ENCODE peak calls at places on chromosomes 2 and 18, in four cellular contexts. One of them, this sample, is unnamed.

GRCh38 chr2:24559714-24560113 is 68.7 kb downstream of the NCOA1 start:
- DNase-seq in PC-9: no peak
- DNase-seq in PC-3: no peak
- DNase-seq in endodermal cell: no peak
- DNase-seq in this sample: peak

GRCh38 chr2:129366263-129366662 is 613.2 kb upstream of the RAB6C start:
- DNase-seq in endodermal cell: no peak
- DNase-seq in PC-9: no peak
- DNase-seq in PC-3: no peak
- DNase-seq in this sample: no peak

GRCh38 chr2:12044857-12045256 is 298.4 kb downstream of the LPIN1 start:
- DNase-seq in PC-9: no peak
- DNase-seq in PC-3: no peak
- DNase-seq in endodermal cell: no peak
- DNase-seq in this sample: no peak

GRCh38 chr18:11268691-11269686 is 119.6 kb upstream of the PIEZO2 start:
- DNase-seq in PC-3: no peak
- DNase-seq in PC-9: no peak
- DNase-seq in endodermal cell: no peak
- DNase-seq in this sample: no peak

GRCh38 chr2:75716406-75716805 is 5.7 kb upstream of the GCFC2 start:
- DNase-seq in PC-9: no peak
- DNase-seq in PC-3: peak
- DNase-seq in endodermal cell: no peak
- DNase-seq in this sample: no peak

GRCh38 chr2:100588071-100588786 is 25.4 kb downstream of the PDCL3 start:
- DNase-seq in PC-3: peak
- DNase-seq in endodermal cell: no peak
- DNase-seq in PC-9: no peak
- DNase-seq in this sample: peak

GRCh38 chr2:231518771-231519170 is 11.5 kb downstream of the NMUR1 start:
- DNase-seq in endodermal cell: no peak
- DNase-seq in PC-9: no peak
- DNase-seq in PC-3: no peak
- DNase-seq in this sample: no peak

GRCh38 chr2:98569197-98569793 is 39.0 kb downstream of the COA5 start:
- DNase-seq in PC-9: peak
- DNase-seq in endodermal cell: peak
- DNase-seq in PC-3: peak
- DNase-seq in this sample: no peak

GRCh38 chr2:181223239-181223638 is 233.9 kb upstream of the ITGA4 start:
- DNase-seq in endodermal cell: no peak
- DNase-seq in PC-3: no peak
- DNase-seq in PC-9: no peak
- DNase-seq in this sample: no peak

GRCh38 chr2:221415789-221416188 is 156.3 kb downstream of the EPHA4 start:
- DNase-seq in PC-3: no peak
- DNase-seq in endodermal cell: no peak
- DNase-seq in PC-9: no peak
- DNase-seq in this sample: no peak

GRCh38 chr2:20609349-20609994 is 41.4 kb downstream of the HS1BP3 start:
- DNase-seq in endodermal cell: peak
- DNase-seq in PC-3: peak
- DNase-seq in PC-9: no peak
- DNase-seq in this sample: no peak

GRCh38 chr18:31977270-31977872 is 34.4 kb upstream of the TRAPPC8 start:
- DNase-seq in endodermal cell: peak
- DNase-seq in PC-3: peak
- DNase-seq in PC-9: no peak
- DNase-seq in this sample: peak

GRCh38 chr2:134193006-134193405 is 60.9 kb upstream of the MGAT5 start:
- DNase-seq in PC-9: no peak
- DNase-seq in endodermal cell: no peak
- DNase-seq in PC-3: peak
- DNase-seq in this sample: peak

GRCh38 chr2:184599875-184600227 is 1.5 kb downstream of the ZNF804A start:
- DNase-seq in PC-3: no peak
- DNase-seq in PC-9: no peak
- DNase-seq in endodermal cell: no peak
- DNase-seq in this sample: no peak

GRCh38 chr2:219452361-219453317 is 18.0 kb downstream of the SPEG start:
- DNase-seq in PC-3: peak
- DNase-seq in endodermal cell: peak
- DNase-seq in PC-9: peak
- DNase-seq in this sample: peak

GRCh38 chr2:46936566-46936965 is 21.0 kb upstream of the MCFD2 start:
- DNase-seq in endodermal cell: no peak
- DNase-seq in PC-3: no peak
- DNase-seq in PC-9: no peak
- DNase-seq in this sample: no peak

GRCh38 chr18:63016270-63016669 is 300.9 kb downstream of the PHLPP1 start:
- DNase-seq in endodermal cell: peak
- DNase-seq in PC-3: peak
- DNase-seq in PC-9: peak
- DNase-seq in this sample: peak

GRCh38 chr2:151051584-151052220 is 210.0 kb downstream of the RBM43 start:
- DNase-seq in endodermal cell: peak
- DNase-seq in PC-9: peak
- DNase-seq in PC-3: peak
- DNase-seq in this sample: no peak

GRCh38 chr2:149313512-149313972 is 16.8 kb upstream of the LYPD6 start:
- DNase-seq in PC-9: peak
- DNase-seq in PC-3: peak
- DNase-seq in endodermal cell: peak
- DNase-seq in this sample: peak

GRCh38 chr2:183359867-183360266 is 235.6 kb downstream of the NUP35 start:
- DNase-seq in endodermal cell: no peak
- DNase-seq in PC-9: no peak
- DNase-seq in PC-3: peak
- DNase-seq in this sample: no peak

GRCh38 chr2:231037202-231037730 is at the start of gene C2orf72:
- DNase-seq in PC-3: no peak
- DNase-seq in PC-9: no peak
- DNase-seq in endodermal cell: peak
- DNase-seq in this sample: no peak

GRCh38 chr2:183866666-183867065 is 731.7 kb upstream of the ZNF804A start:
- DNase-seq in PC-9: no peak
- DNase-seq in PC-3: no peak
- DNase-seq in endodermal cell: no peak
- DNase-seq in this sample: no peak

GRCh38 chr18:23964282-23965238 is 50.0 kb upstream of the TTC39C start:
- DNase-seq in PC-9: no peak
- DNase-seq in PC-3: no peak
- DNase-seq in endodermal cell: no peak
- DNase-seq in this sample: no peak

GRCh38 chr2:191150451-191151314 is at the start of gene STAT4:
- DNase-seq in PC-9: peak
- DNase-seq in PC-3: peak
- DNase-seq in endodermal cell: peak
- DNase-seq in this sample: no peak

GRCh38 chr18:59273936-59274928 is 978 bp upstream of the RAX start:
- DNase-seq in endodermal cell: peak
- DNase-seq in PC-3: no peak
- DNase-seq in PC-9: no peak
- DNase-seq in this sample: no peak
- H3K4me3 ChIP-seq in endodermal cell: peak
- H3K4me3 ChIP-seq in PC-3: no peak
- H3K4me3 ChIP-seq in PC-9: no peak
- H3K4me3 ChIP-seq in this sample: no peak

GRCh38 chr2:174682578-174683391 is 81.5 kb downstream of the CHRNA1 start:
- DNase-seq in PC-3: no peak
- DNase-seq in endodermal cell: peak
- DNase-seq in PC-9: no peak
- DNase-seq in this sample: no peak

GRCh38 chr2:174686430-174686829 is 77.8 kb downstream of the CHRNA1 start:
- DNase-seq in endodermal cell: no peak
- DNase-seq in PC-3: no peak
- DNase-seq in PC-9: no peak
- DNase-seq in this sample: no peak

GRCh38 chr2:174681099-174681982 is 82.9 kb downstream of the CHRNA1 start:
- DNase-seq in endodermal cell: peak
- DNase-seq in PC-9: no peak
- DNase-seq in PC-3: no peak
- DNase-seq in this sample: no peak

GRCh38 chr2:174681983-174682577 is 82.2 kb downstream of the CHRNA1 start:
- DNase-seq in endodermal cell: peak
- DNase-seq in PC-9: no peak
- DNase-seq in PC-3: no peak
- DNase-seq in this sample: no peak

GRCh38 chr2:174683392-174683759 is 80.9 kb downstream of the CHRNA1 start:
- DNase-seq in PC-3: no peak
- DNase-seq in PC-9: no peak
- DNase-seq in endodermal cell: peak
- DNase-seq in this sample: no peak
- TF ChIP-seq CTCF in PC-3: no peak
- TF ChIP-seq CTCF in PC-9: no peak
- TF ChIP-seq CTCF in endodermal cell: peak
- TF ChIP-seq CTCF in this sample: no peak

DNA sequence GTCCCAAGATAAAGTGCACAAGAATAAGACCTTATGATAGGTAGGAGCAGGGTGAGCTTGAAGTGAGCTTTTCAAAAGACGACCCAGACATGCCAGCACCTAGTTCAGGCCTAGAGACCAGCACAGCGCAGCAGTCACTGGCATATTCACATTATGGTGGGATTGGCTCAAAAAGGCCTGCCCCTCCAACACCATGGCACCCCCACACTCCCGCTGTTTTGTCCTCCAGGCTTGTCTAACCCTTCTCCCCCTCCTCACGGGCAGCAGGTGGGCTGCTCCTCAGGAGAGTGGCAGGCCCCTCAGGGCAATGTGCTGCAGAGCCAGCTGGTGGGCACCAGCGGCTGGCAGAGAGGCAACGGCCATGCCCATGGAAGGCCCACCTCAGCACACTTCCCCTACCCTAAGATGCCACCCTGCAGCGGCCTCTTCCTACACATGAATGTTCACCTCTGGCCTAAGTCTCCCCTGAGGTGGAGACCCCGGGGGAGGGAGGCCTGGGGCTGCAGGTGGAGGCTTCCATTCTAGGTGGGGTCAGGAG is 25.6 kb downstream of the EMX1 start:
- DNase-seq in PC-9: no peak
- DNase-seq in PC-3: no peak
- DNase-seq in endodermal cell: no peak
- DNase-seq in this sample: no peak
- H3K4me3 ChIP-seq in PC-9: no peak
- H3K4me3 ChIP-seq in PC-3: no peak
- H3K4me3 ChIP-seq in endodermal cell: no peak
- H3K4me3 ChIP-seq in this sample: no peak

DNA sequence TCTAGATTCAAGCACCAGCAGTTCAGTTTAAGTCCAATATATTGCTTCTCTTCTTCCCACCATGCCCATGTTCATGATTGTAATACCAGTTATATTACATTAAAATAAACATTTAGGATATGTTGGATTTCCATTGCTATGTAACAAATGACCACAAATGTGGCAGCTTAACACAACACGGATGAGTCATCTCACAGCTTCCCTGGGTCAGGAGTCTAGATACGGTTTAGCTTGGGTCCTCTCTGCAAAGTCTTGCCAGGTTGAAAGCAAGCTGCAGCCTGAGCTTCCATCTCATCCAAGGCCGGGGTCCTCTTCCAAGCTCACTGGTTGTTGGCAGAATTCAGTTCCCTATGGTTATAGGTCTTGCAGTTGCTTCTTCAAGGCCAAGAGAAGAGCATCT is 39.4 kb upstream of the SMAD2 start:
- DNase-seq in PC-3: no peak
- DNase-seq in endodermal cell: no peak
- DNase-seq in PC-9: no peak
- DNase-seq in this sample: no peak
- TF ChIP-seq CTCF in PC-3: no peak
- TF ChIP-seq CTCF in endodermal cell: no peak
- TF ChIP-seq CTCF in PC-9: no peak
- TF ChIP-seq CTCF in this sample: no peak

GRCh38 chr2:126658316-126658909 is 2.5 kb downstream of the GYPC start:
- DNase-seq in PC-9: no peak
- DNase-seq in endodermal cell: no peak
- DNase-seq in PC-3: no peak
- DNase-seq in this sample: no peak
- H3K4me3 ChIP-seq in PC-9: no peak
- H3K4me3 ChIP-seq in endodermal cell: no peak
- H3K4me3 ChIP-seq in PC-3: no peak
- H3K4me3 ChIP-seq in this sample: peak

DNA sequence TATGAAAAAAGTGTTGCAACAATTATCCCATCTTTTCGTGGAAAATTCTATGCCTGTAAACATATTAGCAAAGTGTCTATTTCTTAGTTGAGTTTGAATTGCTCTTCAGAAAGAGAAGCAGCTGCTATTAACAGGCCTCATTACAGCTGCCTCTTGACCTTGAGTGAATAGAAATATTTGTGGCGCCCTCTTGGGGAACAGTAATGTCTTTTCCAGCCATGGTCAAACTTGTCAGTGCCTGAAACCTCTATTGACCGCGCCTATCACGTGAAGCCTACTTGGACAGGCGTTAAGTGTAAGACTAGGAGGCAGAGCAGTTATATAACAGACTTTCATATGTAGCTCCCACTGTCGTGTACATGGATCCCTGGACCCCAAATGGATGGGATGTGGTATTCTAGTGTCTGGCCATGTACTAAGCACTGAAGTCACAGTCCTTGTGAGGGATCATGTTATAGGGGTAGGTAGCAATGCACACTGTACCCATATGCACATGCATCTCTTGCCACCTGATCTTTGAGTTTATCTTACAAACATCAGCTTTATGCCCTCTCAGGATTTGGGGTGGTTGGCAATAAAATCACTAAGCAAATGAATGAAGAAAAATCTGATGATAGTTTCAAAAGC is 245.0 kb downstream of the PTGR3 start:
- DNase-seq in endodermal cell: peak
- DNase-seq in PC-3: peak
- DNase-seq in PC-9: peak
- DNase-seq in this sample: peak
- TF ChIP-seq CTCF in endodermal cell: peak
- TF ChIP-seq CTCF in PC-3: peak
- TF ChIP-seq CTCF in PC-9: peak
- TF ChIP-seq CTCF in this sample: peak

GRCh38 chr2:143347901-143348300 is 218.7 kb downstream of the ARHGAP15 start:
- DNase-seq in PC-9: no peak
- DNase-seq in endodermal cell: no peak
- DNase-seq in PC-3: no peak
- DNase-seq in this sample: no peak
- H3K4me3 ChIP-seq in PC-9: no peak
- H3K4me3 ChIP-seq in endodermal cell: no peak
- H3K4me3 ChIP-seq in PC-3: no peak
- H3K4me3 ChIP-seq in this sample: no peak

GRCh38 chr2:74507926-74508520 is 528 bp upstream of the PCGF1 start:
- DNase-seq in PC-9: no peak
- DNase-seq in PC-3: peak
- DNase-seq in endodermal cell: peak
- DNase-seq in this sample: peak

GRCh38 chr2:74510272-74510671 is 2.8 kb upstream of the PCGF1 start:
- DNase-seq in PC-9: no peak
- DNase-seq in PC-3: no peak
- DNase-seq in endodermal cell: no peak
- DNase-seq in this sample: no peak

GRCh38 chr2:74504591-74504990 is 2.9 kb downstream of the PCGF1 start:
- DNase-seq in PC-9: no peak
- DNase-seq in endodermal cell: no peak
- DNase-seq in PC-3: no peak
- DNase-seq in this sample: no peak

GRCh38 chr2:74505448-74506246 is 1.8 kb downstream of the PCGF1 start:
- DNase-seq in PC-3: no peak
- DNase-seq in PC-9: no peak
- DNase-seq in endodermal cell: no peak
- DNase-seq in this sample: no peak

GRCh38 chr2:74507145-74507925 is at the start of gene PCGF1:
- DNase-seq in PC-9: peak
- DNase-seq in PC-3: peak
- DNase-seq in endodermal cell: peak
- DNase-seq in this sample: peak
- TF ChIP-seq CTCF in PC-9: peak
- TF ChIP-seq CTCF in PC-3: peak
- TF ChIP-seq CTCF in endodermal cell: peak
- TF ChIP-seq CTCF in this sample: peak

This sample was measured in HFF-Myc.